ENCODE peak calls at places on chromosomes 16 and 17, in eight cellular contexts. A is mucosa of descending colon, H is NCI-H748 treated with DMSO at 0.1 percent for 48 hours, C is GM20000, F is GM19239, P is HCEC 1CT, B is nucleus accumbens, L is NCI-H146. W is an unnamed sample.

GRCh38 chr16:23274968-23275367 is 27.1 kb upstream of the SCNN1B start:
- DNase-seq in C (no peak), B (no peak), P (no peak), A (no peak), L (no peak), H (no peak), F (no peak), W (no peak)

GRCh38 chr17:59641799-59642484 is 22.2 kb downstream of the CLTC start:
- DNase-seq in L (no peak), A (no peak), H (no peak), F (peak; percentile 27), P (no peak), B (no peak), C (peak; percentile 50), W (no peak)

GRCh38 chr17:5283531-5284315 is 1.6 kb downstream of the RABEP1 start:
- DNase-seq in C (no peak), H (no peak), P (no peak), B (no peak), F (no peak), A (no peak), L (no peak), W (no peak)

GRCh38 chr16:80176114-80176513 is 364.7 kb upstream of the DYNLRB2 start:
- DNase-seq in A (no peak), F (no peak), B (no peak), C (no peak), H (no peak), L (no peak), P (no peak), W (no peak)

GRCh38 chr16:321532-321931 is 31.0 kb downstream of the AXIN1 start:
- DNase-seq in A (no peak), P (no peak), C (no peak), L (no peak), H (no peak), B (no peak), F (no peak), W (no peak)

GRCh38 chr17:78986048-78986648 is 6.4 kb upstream of the LGALS3BP start:
- DNase-seq in L (peak; percentile 51), H (no peak), A (peak; percentile 55), C (peak; percentile 70), B (no peak), P (peak; percentile 57), F (no peak), W (peak; percentile 68)

GRCh38 chr17:7590743-7591142 is 849 bp upstream of the SOX15 start:
- DNase-seq in H (no peak), P (peak; percentile 48), B (no peak), C (no peak), F (no peak), L (no peak), A (no peak), W (peak; percentile 43)

GRCh38 chr17:58303981-58304734 is 23.4 kb upstream of the MPO start:
- DNase-seq in B (no peak), P (peak; percentile 37), L (peak; percentile 48), C (peak; percentile 91), H (peak; percentile 23), F (peak; percentile 91), A (no peak), W (peak; percentile 62)

GRCh38 chr17:81251091-81251942 is 12.2 kb downstream of the NDUFAF8 start:
- DNase-seq in A (peak; percentile 82), C (no peak), B (no peak), P (no peak), L (peak; percentile 40), F (no peak), H (peak; percentile 76), W (peak; percentile 67)

GRCh38 chr17:48663134-48663924 is 37.2 kb upstream of the HOXB9 start:
- DNase-seq in L (no peak), B (no peak), C (no peak), H (no peak), F (no peak), P (no peak), A (no peak), W (no peak)

GRCh38 chr17:49360796-49361128 is 1.3 kb downstream of the ZNF652 start:
- DNase-seq in A (no peak), L (no peak), F (no peak), P (peak; percentile 42), C (no peak), B (no peak), H (no peak), W (no peak)

GRCh38 chr17:2178798-2179505 is 124.0 kb downstream of the HIC1 start:
- DNase-seq in F (no peak), P (no peak), B (no peak), C (no peak), H (no peak), L (no peak), A (peak; percentile 53), W (peak; percentile 84)

GRCh38 chr16:77219437-77219836 is 20.2 kb downstream of the SYCE1L start:
- DNase-seq in H (no peak), F (no peak), P (no peak), B (no peak), C (no peak), L (no peak), A (no peak), W (no peak)

GRCh38 chr16:50021509-50021908 is 3.5 kb upstream of the CNEP1R1 start:
- DNase-seq in L (peak; percentile 30), F (no peak), C (no peak), P (peak; percentile 3), A (no peak), H (no peak), B (no peak), W (no peak)

GRCh38 chr17:946510-947236 is 32.9 kb downstream of the NXN start:
- DNase-seq in A (no peak), F (no peak), B (no peak), C (no peak), L (no peak), H (no peak), P (no peak), W (peak; percentile 52)

GRCh38 chr16:67805718-67806427 is 487 bp downstream of the RANBP10 start:
- DNase-seq in H (no peak), L (peak; percentile 22), F (no peak), B (no peak), C (no peak), P (no peak), A (peak; percentile 65), W (peak; percentile 79)

GRCh38 chr16:79089735-79090284 is 510.7 kb downstream of the MAF start:
- DNase-seq in L (no peak), C (no peak), P (no peak), F (peak; percentile 15), B (no peak), A (no peak), H (no peak), W (no peak)

GRCh38 chr16:11624205-11624604 is 37.5 kb upstream of the LITAF start:
- DNase-seq in B (no peak), A (no peak), F (no peak), H (no peak), L (no peak), C (no peak), P (no peak), W (no peak)

GRCh38 chr16:56199164-56199563 is 7.9 kb downstream of the GNAO1 start:
- DNase-seq in C (peak; percentile 51), B (no peak), L (no peak), H (no peak), F (no peak), P (no peak), A (no peak), W (no peak)

GRCh38 chr16:35391328-35391727 is 1931.9 kb downstream of the TP53TG3F start:
- DNase-seq in L (peak; percentile 65), A (no peak), H (peak; percentile 29), C (no peak), P (no peak), F (no peak), B (no peak), W (no peak)

GRCh38 chr16:66849543-66849942 is 5.3 kb downstream of the CA7 start:
- DNase-seq in B (no peak), H (no peak), A (no peak), P (no peak), L (no peak), F (no peak), C (no peak), W (no peak)

GRCh38 chr17:64781394-64781793 is 119.3 kb upstream of the SMURF2 start:
- DNase-seq in F (no peak), A (peak; percentile 88), B (no peak), L (no peak), H (no peak), C (peak; percentile 35), P (no peak), W (peak; percentile 89)

GRCh38 chr17:79822583-79823124 is 16.6 kb downstream of the CBX4 start:
- DNase-seq in P (no peak), B (no peak), C (no peak), L (no peak), H (no peak), F (no peak), A (no peak), W (no peak)

GRCh38 chr16:12262454-12263180 is 286.1 kb downstream of the SNX29 start:
- DNase-seq in C (no peak), F (no peak), P (no peak), L (no peak), H (no peak), A (no peak), B (no peak), W (no peak)

GRCh38 chr17:40329981-40330794 is 21.2 kb downstream of the RARA start:
- DNase-seq in F (no peak), C (no peak), L (no peak), B (no peak), H (no peak), A (peak; percentile 65), P (no peak), W (no peak)

GRCh38 chr16:85412911-85413520 is 200.1 kb upstream of the GSE1 start:
- DNase-seq in H (no peak), F (no peak), B (no peak), P (no peak), L (no peak), A (peak; percentile 37), C (no peak), W (peak; percentile 48)

W was measured in kidney.